ENCODE peak calls at places on chromosomes 3 and 15, in six cellular contexts. One of them, this sample, is unnamed.

GRCh38 chr3:175179055-175179454 is 319.9 kb downstream of the NAALADL2 start:
- DNase-seq in GM04504: no peak
- DNase-seq in stimulated activated CD4-positive, alpha-beta T cell treated with anti-CD3 and anti-CD28 coated beads, TNF-alpha, amount 100 ng/mL, for 4 hours: no peak
- DNase-seq in uterus: no peak
- DNase-seq in mucosa of descending colon: no peak
- DNase-seq in left ventricle myocardium superior: no peak
- DNase-seq in this sample: no peak

GRCh38 chr3:195854628-195855300 is 43.0 kb upstream of the MUC4 start:
- DNase-seq in GM04504: no peak
- DNase-seq in stimulated activated CD4-positive, alpha-beta T cell treated with anti-CD3 and anti-CD28 coated beads, TNF-alpha, amount 100 ng/mL, for 4 hours: no peak
- DNase-seq in uterus: no peak
- DNase-seq in mucosa of descending colon: peak; percentile 55
- DNase-seq in left ventricle myocardium superior: peak; percentile 17
- DNase-seq in this sample: no peak

GRCh38 chr3:10338591-10339369 is 17.9 kb upstream of the SEC13 start:
- DNase-seq in GM04504: no peak
- DNase-seq in stimulated activated CD4-positive, alpha-beta T cell treated with anti-CD3 and anti-CD28 coated beads, TNF-alpha, amount 100 ng/mL, for 4 hours: no peak
- DNase-seq in uterus: no peak
- DNase-seq in mucosa of descending colon: no peak
- DNase-seq in left ventricle myocardium superior: no peak
- DNase-seq in this sample: no peak

GRCh38 chr3:65439641-65440040 is 599.1 kb downstream of the MAGI1 start:
- DNase-seq in GM04504: peak; percentile 32
- DNase-seq in stimulated activated CD4-positive, alpha-beta T cell treated with anti-CD3 and anti-CD28 coated beads, TNF-alpha, amount 100 ng/mL, for 4 hours: no peak
- DNase-seq in uterus: peak; percentile 19
- DNase-seq in mucosa of descending colon: no peak
- DNase-seq in left ventricle myocardium superior: peak; percentile 61
- DNase-seq in this sample: peak; percentile 49

GRCh38 chr3:152331018-152331541 is 62.4 kb downstream of the MBNL1 start:
- DNase-seq in GM04504: no peak
- DNase-seq in stimulated activated CD4-positive, alpha-beta T cell treated with anti-CD3 and anti-CD28 coated beads, TNF-alpha, amount 100 ng/mL, for 4 hours: no peak
- DNase-seq in uterus: no peak
- DNase-seq in mucosa of descending colon: no peak
- DNase-seq in left ventricle myocardium superior: no peak
- DNase-seq in this sample: no peak

GRCh38 chr15:39213385-39213840 is 367.5 kb upstream of the THBS1 start:
- DNase-seq in GM04504: no peak
- DNase-seq in stimulated activated CD4-positive, alpha-beta T cell treated with anti-CD3 and anti-CD28 coated beads, TNF-alpha, amount 100 ng/mL, for 4 hours: no peak
- DNase-seq in uterus: no peak
- DNase-seq in mucosa of descending colon: no peak
- DNase-seq in left ventricle myocardium superior: peak; percentile 58
- DNase-seq in this sample: no peak

GRCh38 chr15:57784081-57784488 is 77.6 kb downstream of the POLR2M start:
- DNase-seq in GM04504: peak; percentile 71
- DNase-seq in stimulated activated CD4-positive, alpha-beta T cell treated with anti-CD3 and anti-CD28 coated beads, TNF-alpha, amount 100 ng/mL, for 4 hours: no peak
- DNase-seq in uterus: no peak
- DNase-seq in mucosa of descending colon: no peak
- DNase-seq in left ventricle myocardium superior: peak; percentile 40
- DNase-seq in this sample: no peak

GRCh38 chr15:64694816-64695215 is 80.6 kb downstream of the RBPMS2 start:
- DNase-seq in GM04504: no peak
- DNase-seq in stimulated activated CD4-positive, alpha-beta T cell treated with anti-CD3 and anti-CD28 coated beads, TNF-alpha, amount 100 ng/mL, for 4 hours: no peak
- DNase-seq in uterus: no peak
- DNase-seq in mucosa of descending colon: no peak
- DNase-seq in left ventricle myocardium superior: no peak
- DNase-seq in this sample: no peak

GRCh38 chr15:39431371-39431770 is 149.5 kb upstream of the THBS1 start:
- DNase-seq in GM04504: no peak
- DNase-seq in stimulated activated CD4-positive, alpha-beta T cell treated with anti-CD3 and anti-CD28 coated beads, TNF-alpha, amount 100 ng/mL, for 4 hours: no peak
- DNase-seq in uterus: no peak
- DNase-seq in mucosa of descending colon: no peak
- DNase-seq in left ventricle myocardium superior: no peak
- DNase-seq in this sample: no peak

GRCh38 chr15:33068531-33068990 is 126.0 kb downstream of the FMN1 start:
- DNase-seq in GM04504: peak; percentile 19
- DNase-seq in stimulated activated CD4-positive, alpha-beta T cell treated with anti-CD3 and anti-CD28 coated beads, TNF-alpha, amount 100 ng/mL, for 4 hours: no peak
- DNase-seq in uterus: no peak
- DNase-seq in mucosa of descending colon: peak; percentile 87
- DNase-seq in left ventricle myocardium superior: peak; percentile 41
- DNase-seq in this sample: peak; percentile 75

GRCh38 chr3:172329070-172329469 is 119.2 kb downstream of the GHSR start:
- DNase-seq in GM04504: no peak
- DNase-seq in stimulated activated CD4-positive, alpha-beta T cell treated with anti-CD3 and anti-CD28 coated beads, TNF-alpha, amount 100 ng/mL, for 4 hours: no peak
- DNase-seq in uterus: no peak
- DNase-seq in mucosa of descending colon: no peak
- DNase-seq in left ventricle myocardium superior: no peak
- DNase-seq in this sample: no peak

GRCh38 chr15:25240461-25241021 is 198.3 kb downstream of the UBE3A start:
- DNase-seq in GM04504: no peak
- DNase-seq in stimulated activated CD4-positive, alpha-beta T cell treated with anti-CD3 and anti-CD28 coated beads, TNF-alpha, amount 100 ng/mL, for 4 hours: no peak
- DNase-seq in uterus: no peak
- DNase-seq in mucosa of descending colon: peak; percentile 26
- DNase-seq in left ventricle myocardium superior: peak; percentile 17
- DNase-seq in this sample: no peak

GRCh38 chr15:28086175-28086703 is 12.9 kb downstream of the OCA2 start:
- DNase-seq in GM04504: peak; percentile 30
- DNase-seq in stimulated activated CD4-positive, alpha-beta T cell treated with anti-CD3 and anti-CD28 coated beads, TNF-alpha, amount 100 ng/mL, for 4 hours: no peak
- DNase-seq in uterus: no peak
- DNase-seq in mucosa of descending colon: no peak
- DNase-seq in left ventricle myocardium superior: no peak
- DNase-seq in this sample: no peak

GRCh38 chr3:40313975-40314860 is 4.7 kb downstream of the EIF1B start:
- DNase-seq in GM04504: no peak
- DNase-seq in stimulated activated CD4-positive, alpha-beta T cell treated with anti-CD3 and anti-CD28 coated beads, TNF-alpha, amount 100 ng/mL, for 4 hours: no peak
- DNase-seq in uterus: no peak
- DNase-seq in mucosa of descending colon: no peak
- DNase-seq in left ventricle myocardium superior: no peak
- DNase-seq in this sample: no peak

GRCh38 chr3:13023251-13024055 is 49.8 kb downstream of the IQSEC1 start:
- DNase-seq in GM04504: no peak
- DNase-seq in stimulated activated CD4-positive, alpha-beta T cell treated with anti-CD3 and anti-CD28 coated beads, TNF-alpha, amount 100 ng/mL, for 4 hours: no peak
- DNase-seq in uterus: no peak
- DNase-seq in mucosa of descending colon: no peak
- DNase-seq in left ventricle myocardium superior: peak; percentile 63
- DNase-seq in this sample: no peak

GRCh38 chr3:185216587-185216918 is 37.3 kb downstream of the EHHADH start:
- DNase-seq in GM04504: no peak
- DNase-seq in stimulated activated CD4-positive, alpha-beta T cell treated with anti-CD3 and anti-CD28 coated beads, TNF-alpha, amount 100 ng/mL, for 4 hours: no peak
- DNase-seq in uterus: no peak
- DNase-seq in mucosa of descending colon: no peak
- DNase-seq in left ventricle myocardium superior: no peak
- DNase-seq in this sample: no peak

GRCh38 chr15:57356636-57357035 is 19.7 kb upstream of the CGNL1 start:
- DNase-seq in GM04504: peak; percentile 28
- DNase-seq in stimulated activated CD4-positive, alpha-beta T cell treated with anti-CD3 and anti-CD28 coated beads, TNF-alpha, amount 100 ng/mL, for 4 hours: no peak
- DNase-seq in uterus: no peak
- DNase-seq in mucosa of descending colon: no peak
- DNase-seq in left ventricle myocardium superior: no peak
- DNase-seq in this sample: no peak

GRCh38 chr3:87186631-87187159 is 40.4 kb upstream of the CHMP2B start:
- DNase-seq in GM04504: no peak
- DNase-seq in stimulated activated CD4-positive, alpha-beta T cell treated with anti-CD3 and anti-CD28 coated beads, TNF-alpha, amount 100 ng/mL, for 4 hours: no peak
- DNase-seq in uterus: no peak
- DNase-seq in mucosa of descending colon: no peak
- DNase-seq in left ventricle myocardium superior: no peak
- DNase-seq in this sample: no peak

GRCh38 chr3:30872879-30873278 is 21.6 kb downstream of the GADL1 start:
- DNase-seq in GM04504: no peak
- DNase-seq in stimulated activated CD4-positive, alpha-beta T cell treated with anti-CD3 and anti-CD28 coated beads, TNF-alpha, amount 100 ng/mL, for 4 hours: no peak
- DNase-seq in uterus: no peak
- DNase-seq in mucosa of descending colon: no peak
- DNase-seq in left ventricle myocardium superior: no peak
- DNase-seq in this sample: no peak

GRCh38 chr3:100759162-100759561 is 49.9 kb downstream of the TFG start:
- DNase-seq in GM04504: no peak
- DNase-seq in stimulated activated CD4-positive, alpha-beta T cell treated with anti-CD3 and anti-CD28 coated beads, TNF-alpha, amount 100 ng/mL, for 4 hours: no peak
- DNase-seq in uterus: no peak
- DNase-seq in mucosa of descending colon: no peak
- DNase-seq in left ventricle myocardium superior: no peak
- DNase-seq in this sample: no peak

GRCh38 chr15:71610991-71611720 is 199.2 kb upstream of the NR2E3 start:
- DNase-seq in GM04504: no peak
- DNase-seq in stimulated activated CD4-positive, alpha-beta T cell treated with anti-CD3 and anti-CD28 coated beads, TNF-alpha, amount 100 ng/mL, for 4 hours: no peak
- DNase-seq in uterus: no peak
- DNase-seq in mucosa of descending colon: no peak
- DNase-seq in left ventricle myocardium superior: no peak
- DNase-seq in this sample: no peak